ENCODE peak calls at places on chromosomes 7 and 10, in eight cellular contexts. B, Q, F, K, O, A, H and E are unnamed samples.

GRCh38 chr7:27739301-27739913 is 555 bp upstream of the TAX1BP1 start:
- DNase-seq in F (peak; percentile 70), B (peak; percentile 5), O (no peak), H (no peak), Q (no peak), A (no peak), K (peak; percentile 46), E (no peak)

GRCh38 chr7:78039791-78040776 is 241.5 kb downstream of the PHTF2 start:
- DNase-seq in O (no peak), Q (peak; percentile 77), B (peak; percentile 14), A (no peak), K (no peak), H (peak; percentile 28), F (no peak), E (peak; percentile 57)

GRCh38 chr7:150879345-150879744 is 27.0 kb downstream of the AOC1 start:
- DNase-seq in F (no peak), O (no peak), A (no peak), B (no peak), H (no peak), K (no peak), Q (no peak), E (no peak)

GRCh38 chr10:60896033-60896432 is 48.0 kb downstream of the RHOBTB1 start:
- DNase-seq in F (peak; percentile 82), A (no peak), B (no peak), O (no peak), H (no peak), K (no peak), Q (no peak), E (no peak)

GRCh38 chr7:120873367-120873766 is 15.4 kb upstream of the TSPAN12 start:
- DNase-seq in F (no peak), Q (no peak), K (no peak), H (no peak), B (no peak), O (no peak), A (no peak), E (no peak)

GRCh38 chr10:102545997-102546396 is 42.2 kb downstream of the SUFU start:
- DNase-seq in O (no peak), K (no peak), F (no peak), A (no peak), Q (no peak), B (no peak), H (no peak), E (no peak)

GRCh38 chr10:62374862-62375710 is 917 bp downstream of the ZNF365 start:
- DNase-seq in F (peak; percentile 30), B (no peak), K (no peak), Q (no peak), H (no peak), A (no peak), O (no peak), E (no peak)

GRCh38 chr10:80530251-80530650 is 7.5 kb upstream of the SH2D4B start:
- DNase-seq in O (no peak), B (peak; percentile 22), K (peak; percentile 98), A (no peak), H (peak; percentile 43), F (peak; percentile 22), Q (no peak), E (no peak)

GRCh38 chr7:134676743-134677142 is 30.1 kb downstream of the BPGM start:
- DNase-seq in B (no peak), Q (no peak), K (no peak), O (no peak), F (no peak), A (no peak), H (no peak), E (no peak)

GRCh38 chr10:123862421-123863188 is 29.0 kb downstream of the CPXM2 start:
- DNase-seq in O (no peak), Q (no peak), H (no peak), F (no peak), K (peak; percentile 18), A (no peak), B (no peak), E (no peak)

GRCh38 chr7:51230324-51230625 is 86.3 kb downstream of the COBL start:
- DNase-seq in H (no peak), A (no peak), B (no peak), F (no peak), K (no peak), Q (no peak), O (no peak), E (no peak)
- H3K27ac ChIP-seq in H (no peak overlapping the region), A (no peak overlapping the region), B (no peak overlapping the region), F (no peak overlapping the region), K (no peak overlapping the region), Q (no peak overlapping the region), O (no peak overlapping the region), E (no peak overlapping the region)

DNA sequence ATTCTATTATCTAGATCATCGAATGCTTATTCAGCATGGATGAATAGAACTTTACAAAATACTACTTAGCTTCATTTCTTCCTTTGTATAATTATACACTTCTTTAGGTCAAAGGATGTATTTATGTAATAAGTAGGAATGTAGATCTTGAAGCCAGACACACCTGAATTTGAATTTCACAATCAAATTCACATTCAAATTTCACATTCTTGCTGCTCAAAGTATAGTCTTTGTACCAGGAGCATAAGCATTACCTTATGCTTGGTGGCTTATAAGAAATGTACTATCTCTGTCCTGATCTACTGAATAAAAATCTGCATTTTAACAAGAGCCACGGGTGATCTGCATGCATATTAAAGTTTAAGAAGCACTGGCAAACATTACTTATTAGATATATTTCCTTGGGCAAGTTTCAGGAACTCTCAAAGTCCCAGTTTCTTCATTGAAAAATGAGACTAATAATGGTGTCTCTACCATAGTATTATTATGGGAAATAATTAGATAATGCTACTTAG is 112.8 kb downstream of the CACNA2D1 start:
- DNase-seq in Q (no peak), A (no peak), O (no peak), H (no peak), F (no peak), B (no peak), K (no peak), E (no peak)
- H3K4me3 ChIP-seq in Q (no peak overlapping the region), A (no peak overlapping the region), O (no peak overlapping the region), H (no peak overlapping the region), F (no peak overlapping the region), B (no peak overlapping the region), K (no peak overlapping the region), E (no peak overlapping the region)

DNA sequence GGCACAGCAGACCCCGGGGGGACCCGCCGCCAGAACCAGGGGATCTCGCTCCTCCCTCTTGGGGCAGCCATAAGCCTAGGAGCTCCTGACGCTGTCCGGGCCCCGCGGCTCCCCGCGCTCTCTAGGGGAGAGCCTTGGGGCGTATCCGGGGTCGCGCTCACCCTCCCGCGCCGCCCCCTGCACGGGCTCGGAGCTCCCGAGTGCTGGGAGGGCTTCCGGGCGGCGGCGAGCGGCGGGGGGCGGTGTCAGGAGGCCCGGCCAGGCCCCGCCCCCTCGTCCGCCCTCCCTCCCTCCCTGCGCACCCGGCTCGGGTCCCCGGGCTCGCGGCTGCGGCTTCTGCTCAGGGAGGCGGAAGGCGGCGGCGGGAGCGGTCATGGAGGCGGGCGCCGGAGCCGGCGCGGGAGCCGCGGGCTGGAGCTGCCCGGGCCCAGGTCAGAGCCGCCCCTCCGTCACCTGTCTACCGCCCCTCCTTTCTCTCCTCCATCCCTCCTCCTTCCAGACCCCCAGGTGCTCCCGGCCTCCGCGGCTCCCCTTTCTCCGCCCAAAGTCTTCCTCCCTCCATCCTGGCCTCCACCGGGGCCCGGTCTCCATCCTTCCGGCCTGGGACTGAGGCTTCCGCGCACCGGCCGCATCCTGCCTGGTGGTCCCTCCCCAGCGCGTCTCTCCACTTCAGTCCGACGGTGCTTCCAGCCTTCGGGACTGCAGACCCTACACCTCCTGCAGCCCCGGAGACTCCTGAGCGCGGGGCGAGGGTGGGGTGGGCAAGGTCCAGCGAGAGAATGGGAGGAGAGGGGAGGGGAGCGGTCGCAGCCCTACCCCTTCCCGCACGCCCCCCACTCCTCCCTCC is 424 bp upstream of the CCDC136 start:
- DNase-seq in Q (peak; percentile 93), H (peak; percentile 77), O (no peak), F (peak; percentile 38), K (peak; percentile 68), A (no peak), B (peak; percentile 78), E (peak; percentile 91)
- H3K27ac ChIP-seq in Q (no peak overlapping the region), H (no peak overlapping the region), O (peak overlapping the region; percentile 62), F (peak overlapping the region; percentile 32), K (no peak overlapping the region), A (no peak overlapping the region), B (peak overlapping the region; percentile 48), E (no peak overlapping the region)

DNA sequence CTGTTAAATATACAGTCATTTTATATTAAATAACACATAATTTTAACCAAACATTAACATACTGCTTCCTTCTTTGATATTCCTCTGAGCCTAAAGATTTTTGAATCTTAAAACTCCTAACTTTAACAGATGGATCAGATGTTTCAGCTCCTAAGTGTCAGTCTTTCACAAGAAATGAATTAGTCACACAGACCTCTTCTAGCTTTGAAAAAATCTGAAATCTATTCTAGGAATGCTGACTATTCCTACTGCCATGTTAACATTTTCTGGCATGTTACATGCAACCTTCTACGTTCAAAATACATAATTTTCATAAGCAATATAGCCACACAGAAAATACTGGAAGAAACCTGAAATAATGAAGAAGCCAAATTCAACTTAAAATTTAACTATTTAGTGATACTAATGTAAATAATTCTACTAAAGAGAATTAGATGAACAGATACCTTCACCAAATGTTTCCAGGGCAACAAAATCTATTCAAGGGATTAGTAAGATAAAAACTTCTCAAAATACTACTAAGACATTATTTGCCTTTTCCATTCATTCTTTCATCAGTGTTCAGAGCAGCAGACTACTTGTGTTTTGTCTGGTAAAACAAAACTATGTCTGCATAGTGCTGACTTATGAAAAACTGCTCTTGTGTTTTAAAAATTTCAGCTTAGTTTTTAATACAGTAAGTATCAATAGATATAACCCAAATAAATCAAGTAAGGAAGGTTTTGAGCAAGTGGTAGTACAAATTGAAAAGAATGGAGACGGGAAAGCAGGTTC is 9.2 kb downstream of the JMJD1C start:
- DNase-seq in K (no peak), H (no peak), A (no peak), O (no peak), F (peak; percentile 73), B (no peak), Q (no peak), E (no peak)
- H3K4me3 ChIP-seq in K (no peak overlapping the region), H (no peak overlapping the region), A (no peak overlapping the region), O (no peak overlapping the region), F (no peak overlapping the region), B (no peak overlapping the region), Q (no peak overlapping the region), E (no peak overlapping the region)